ENCODE peak calls at places on chromosomes 1 and 21, in six cellular contexts. One of them, this sample, is unnamed.

GRCh38 chr1:70628973-70629372 is 217.9 kb downstream of the CTH start:
- DNase-seq in AG08396: no peak
- DNase-seq in Calu3: no peak
- DNase-seq in CD8-positive, alpha-beta T cell: no peak
- DNase-seq in heart left ventricle: no peak
- DNase-seq in M059J: peak; percentile 1
- DNase-seq in this sample: no peak

GRCh38 chr1:185996211-185996610 is 262.0 kb downstream of the HMCN1 start:
- DNase-seq in Calu3: peak; percentile 14
- DNase-seq in AG08396: peak; percentile 13
- DNase-seq in CD8-positive, alpha-beta T cell: no peak
- DNase-seq in M059J: peak; percentile 88
- DNase-seq in heart left ventricle: peak; percentile 45
- DNase-seq in this sample: peak; percentile 62

GRCh38 chr1:115299266-115299665 is 38.8 kb downstream of the NGF start:
- DNase-seq in heart left ventricle: no peak
- DNase-seq in Calu3: no peak
- DNase-seq in CD8-positive, alpha-beta T cell: no peak
- DNase-seq in AG08396: no peak
- DNase-seq in M059J: peak; percentile 50
- DNase-seq in this sample: no peak

GRCh38 chr1:110207831-110208230 is 2.3 kb upstream of the KCNC4 start:
- DNase-seq in AG08396: peak; percentile 81
- DNase-seq in heart left ventricle: peak; percentile 76
- DNase-seq in M059J: peak; percentile 39
- DNase-seq in CD8-positive, alpha-beta T cell: peak; percentile 83
- DNase-seq in Calu3: peak; percentile 76
- DNase-seq in this sample: peak; percentile 83

GRCh38 chr1:37473431-37474050 is 839 bp upstream of the ZC3H12A start:
- DNase-seq in heart left ventricle: no peak
- DNase-seq in Calu3: peak; percentile 33
- DNase-seq in CD8-positive, alpha-beta T cell: no peak
- DNase-seq in AG08396: no peak
- DNase-seq in M059J: no peak
- DNase-seq in this sample: no peak

GRCh38 chr1:184376359-184376758 is 10.5 kb upstream of the C1orf21 start:
- DNase-seq in Calu3: no peak
- DNase-seq in heart left ventricle: no peak
- DNase-seq in CD8-positive, alpha-beta T cell: no peak
- DNase-seq in M059J: no peak
- DNase-seq in AG08396: no peak
- DNase-seq in this sample: no peak

GRCh38 chr21:36232641-36233040 is 76.0 kb downstream of the DOP1B start:
- DNase-seq in CD8-positive, alpha-beta T cell: no peak
- DNase-seq in M059J: no peak
- DNase-seq in heart left ventricle: no peak
- DNase-seq in AG08396: no peak
- DNase-seq in Calu3: no peak
- DNase-seq in this sample: no peak

GRCh38 chr1:8152731-8153702 is 126.9 kb upstream of the ERRFI1 start:
- DNase-seq in M059J: no peak
- DNase-seq in Calu3: no peak
- DNase-seq in CD8-positive, alpha-beta T cell: peak; percentile 57
- DNase-seq in heart left ventricle: no peak
- DNase-seq in AG08396: no peak
- DNase-seq in this sample: no peak

GRCh38 chr1:234920136-234920842 is 208.3 kb downstream of the TOMM20 start:
- DNase-seq in AG08396: no peak
- DNase-seq in CD8-positive, alpha-beta T cell: no peak
- DNase-seq in heart left ventricle: no peak
- DNase-seq in M059J: no peak
- DNase-seq in Calu3: no peak
- DNase-seq in this sample: peak; percentile 55

GRCh38 chr1:51973587-51974474 is 16.7 kb downstream of the RAB3B start:
- DNase-seq in M059J: peak; percentile 81
- DNase-seq in CD8-positive, alpha-beta T cell: no peak
- DNase-seq in heart left ventricle: no peak
- DNase-seq in Calu3: peak; percentile 25
- DNase-seq in AG08396: no peak
- DNase-seq in this sample: no peak

GRCh38 chr1:97668945-97669344 is 251.9 kb downstream of the DPYD start:
- DNase-seq in heart left ventricle: no peak
- DNase-seq in CD8-positive, alpha-beta T cell: no peak
- DNase-seq in Calu3: peak; percentile 15
- DNase-seq in M059J: peak; percentile 41
- DNase-seq in AG08396: peak; percentile 22
- DNase-seq in this sample: no peak

GRCh38 chr1:154326546-154327465 is 1.5 kb downstream of the ATP8B2 start:
- DNase-seq in M059J: peak; percentile 38
- DNase-seq in Calu3: no peak
- DNase-seq in CD8-positive, alpha-beta T cell: peak; percentile 34
- DNase-seq in heart left ventricle: peak; percentile 52
- DNase-seq in AG08396: peak; percentile 85
- DNase-seq in this sample: peak; percentile 79

GRCh38 chr1:167795810-167796740 is 74.3 kb downstream of the MPZL1 start:
- DNase-seq in M059J: peak; percentile 69
- DNase-seq in AG08396: no peak
- DNase-seq in heart left ventricle: peak; percentile 50
- DNase-seq in Calu3: no peak
- DNase-seq in CD8-positive, alpha-beta T cell: no peak
- DNase-seq in this sample: no peak

This sample was measured in sciatic nerve.